ENCODE peak calls at places on chromosomes 12 and 14, in six cellular contexts. One of them, this sample, is unnamed.

GRCh38 chr14:72558721-72559120 is 335.2 kb downstream of the DPF3 start:
- DNase-seq in fibroblast of mammary gland: peak; percentile 86
- DNase-seq in psoas muscle: no peak
- DNase-seq in tibial artery: peak; percentile 49
- DNase-seq in cardiac fibroblast: peak; percentile 41
- DNase-seq in astrocyte of the spinal cord: peak; percentile 94
- DNase-seq in this sample: peak; percentile 71

GRCh38 chr14:51860836-51861583 is 598 bp downstream of the GNG2 start:
- DNase-seq in fibroblast of mammary gland: peak; percentile 62
- DNase-seq in psoas muscle: no peak
- DNase-seq in tibial artery: no peak
- DNase-seq in cardiac fibroblast: peak; percentile 32
- DNase-seq in astrocyte of the spinal cord: no peak
- DNase-seq in this sample: no peak

GRCh38 chr14:33806905-33807304 is 144.0 kb downstream of the EGLN3 start:
- DNase-seq in fibroblast of mammary gland: no peak
- DNase-seq in psoas muscle: no peak
- DNase-seq in tibial artery: no peak
- DNase-seq in cardiac fibroblast: no peak
- DNase-seq in astrocyte of the spinal cord: no peak
- DNase-seq in this sample: no peak

GRCh38 chr14:35435177-35435576 is 30.6 kb upstream of the NFKBIA start:
- DNase-seq in fibroblast of mammary gland: peak; percentile 60
- DNase-seq in psoas muscle: no peak
- DNase-seq in tibial artery: no peak
- DNase-seq in cardiac fibroblast: peak; percentile 49
- DNase-seq in astrocyte of the spinal cord: no peak
- DNase-seq in this sample: no peak

GRCh38 chr12:57488397-57489156 is 709 bp downstream of the MARS1 start:
- DNase-seq in fibroblast of mammary gland: peak; percentile 18
- DNase-seq in psoas muscle: no peak
- DNase-seq in tibial artery: no peak
- DNase-seq in cardiac fibroblast: no peak
- DNase-seq in astrocyte of the spinal cord: no peak
- DNase-seq in this sample: no peak

GRCh38 chr14:61277232-61277631 is 3.9 kb downstream of the TMEM30B start:
- DNase-seq in fibroblast of mammary gland: no peak
- DNase-seq in psoas muscle: no peak
- DNase-seq in tibial artery: no peak
- DNase-seq in cardiac fibroblast: no peak
- DNase-seq in astrocyte of the spinal cord: no peak
- DNase-seq in this sample: no peak

GRCh38 chr14:68514611-68515194 is 278.2 kb downstream of the ZFP36L1 start:
- DNase-seq in fibroblast of mammary gland: no peak
- DNase-seq in psoas muscle: no peak
- DNase-seq in tibial artery: no peak
- DNase-seq in cardiac fibroblast: no peak
- DNase-seq in astrocyte of the spinal cord: no peak
- DNase-seq in this sample: no peak

GRCh38 chr12:102063066-102063465 is 1.3 kb upstream of the WASHC3 start:
- DNase-seq in fibroblast of mammary gland: peak; percentile 19
- DNase-seq in psoas muscle: no peak
- DNase-seq in tibial artery: no peak
- DNase-seq in cardiac fibroblast: peak; percentile 7
- DNase-seq in astrocyte of the spinal cord: no peak
- DNase-seq in this sample: no peak

GRCh38 chr12:100955139-100955538 is 160.6 kb downstream of the ANO4 start:
- DNase-seq in fibroblast of mammary gland: peak; percentile 59
- DNase-seq in psoas muscle: no peak
- DNase-seq in tibial artery: no peak
- DNase-seq in cardiac fibroblast: peak; percentile 67
- DNase-seq in astrocyte of the spinal cord: peak; percentile 90
- DNase-seq in this sample: peak; percentile 67

GRCh38 chr12:90024261-90024660 is 315.6 kb upstream of the ATP2B1 start:
- DNase-seq in fibroblast of mammary gland: no peak
- DNase-seq in psoas muscle: no peak
- DNase-seq in tibial artery: no peak
- DNase-seq in cardiac fibroblast: no peak
- DNase-seq in astrocyte of the spinal cord: no peak
- DNase-seq in this sample: no peak

GRCh38 chr14:104600141-104600643 is 4.4 kb downstream of the TMEM179 start:
- DNase-seq in fibroblast of mammary gland: no peak
- DNase-seq in psoas muscle: peak; percentile 10
- DNase-seq in tibial artery: no peak
- DNase-seq in cardiac fibroblast: no peak
- DNase-seq in astrocyte of the spinal cord: no peak
- DNase-seq in this sample: no peak

GRCh38 chr12:79911889-79912656 is 22.8 kb downstream of the PPP1R12A start:
- DNase-seq in fibroblast of mammary gland: peak; percentile 54
- DNase-seq in psoas muscle: no peak
- DNase-seq in tibial artery: no peak
- DNase-seq in cardiac fibroblast: peak; percentile 59
- DNase-seq in astrocyte of the spinal cord: peak; percentile 45
- DNase-seq in this sample: no peak

GRCh38 chr12:123431951-123432886 is 4.3 kb downstream of the RILPL2 start:
- DNase-seq in fibroblast of mammary gland: no peak
- DNase-seq in psoas muscle: no peak
- DNase-seq in tibial artery: no peak
- DNase-seq in cardiac fibroblast: no peak
- DNase-seq in astrocyte of the spinal cord: no peak
- DNase-seq in this sample: no peak

GRCh38 chr12:123671876-123672275 is 963 bp downstream of the TCTN2 start:
- DNase-seq in fibroblast of mammary gland: peak; percentile 64
- DNase-seq in psoas muscle: no peak
- DNase-seq in tibial artery: no peak
- DNase-seq in cardiac fibroblast: peak; percentile 11
- DNase-seq in astrocyte of the spinal cord: peak; percentile 65
- DNase-seq in this sample: no peak

GRCh38 chr14:77979666-77980351 is 179.9 kb downstream of the ADCK1 start:
- DNase-seq in fibroblast of mammary gland: peak; percentile 64
- DNase-seq in psoas muscle: no peak
- DNase-seq in tibial artery: no peak
- DNase-seq in cardiac fibroblast: no peak
- DNase-seq in astrocyte of the spinal cord: peak; percentile 50
- DNase-seq in this sample: no peak

GRCh38 chr12:46567667-46568066 is 195.1 kb upstream of the SLC38A2 start:
- DNase-seq in fibroblast of mammary gland: no peak
- DNase-seq in psoas muscle: no peak
- DNase-seq in tibial artery: no peak
- DNase-seq in cardiac fibroblast: no peak
- DNase-seq in astrocyte of the spinal cord: no peak
- DNase-seq in this sample: no peak

GRCh38 chr14:61923348-61923747 is 161.1 kb downstream of the SNAPC1 start:
- DNase-seq in fibroblast of mammary gland: peak; percentile 18
- DNase-seq in psoas muscle: no peak
- DNase-seq in tibial artery: no peak
- DNase-seq in cardiac fibroblast: peak; percentile 56
- DNase-seq in astrocyte of the spinal cord: peak; percentile 7
- DNase-seq in this sample: no peak

GRCh38 chr14:65025818-65026217 is 39.1 kb downstream of the FNTB start:
- DNase-seq in fibroblast of mammary gland: no peak
- DNase-seq in psoas muscle: no peak
- DNase-seq in tibial artery: no peak
- DNase-seq in cardiac fibroblast: no peak
- DNase-seq in astrocyte of the spinal cord: no peak
- DNase-seq in this sample: no peak

GRCh38 chr12:87428701-87429277 is 600.4 kb downstream of the C12orf50 start:
- DNase-seq in fibroblast of mammary gland: peak; percentile 47
- DNase-seq in psoas muscle: no peak
- DNase-seq in tibial artery: no peak
- DNase-seq in cardiac fibroblast: peak; percentile 45
- DNase-seq in astrocyte of the spinal cord: peak; percentile 66
- DNase-seq in this sample: peak; percentile 64

GRCh38 chr12:120290541-120291312 is 976 bp downstream of the RNU4-2 start:
- DNase-seq in fibroblast of mammary gland: peak; percentile 2
- DNase-seq in psoas muscle: no peak
- DNase-seq in tibial artery: no peak
- DNase-seq in cardiac fibroblast: no peak
- DNase-seq in astrocyte of the spinal cord: no peak
- DNase-seq in this sample: no peak

GRCh38 chr14:102164241-102164641 is 24.5 kb downstream of the WDR20 start:
- DNase-seq in fibroblast of mammary gland: peak; percentile 68
- DNase-seq in psoas muscle: no peak
- DNase-seq in tibial artery: peak; percentile 25
- DNase-seq in cardiac fibroblast: peak; percentile 56
- DNase-seq in astrocyte of the spinal cord: peak; percentile 35
- DNase-seq in this sample: no peak

GRCh38 chr12:38588618-38589309 is 272.2 kb downstream of the ALG10B start:
- DNase-seq in fibroblast of mammary gland: peak; percentile 4
- DNase-seq in psoas muscle: no peak
- DNase-seq in tibial artery: no peak
- DNase-seq in cardiac fibroblast: peak; percentile 3
- DNase-seq in astrocyte of the spinal cord: no peak
- DNase-seq in this sample: no peak

GRCh38 chr12:43969882-43970281 is 134.0 kb downstream of the TMEM117 start:
- DNase-seq in fibroblast of mammary gland: peak; percentile 73
- DNase-seq in psoas muscle: no peak
- DNase-seq in tibial artery: no peak
- DNase-seq in cardiac fibroblast: peak; percentile 62
- DNase-seq in astrocyte of the spinal cord: no peak
- DNase-seq in this sample: no peak

GRCh38 chr14:82720431-82720830 is 1186.8 kb upstream of the SEL1L start:
- DNase-seq in fibroblast of mammary gland: no peak
- DNase-seq in psoas muscle: no peak
- DNase-seq in tibial artery: no peak
- DNase-seq in cardiac fibroblast: no peak
- DNase-seq in astrocyte of the spinal cord: no peak
- DNase-seq in this sample: no peak

GRCh38 chr14:82720931-82721330 is 1187.3 kb upstream of the SEL1L start:
- DNase-seq in fibroblast of mammary gland: no peak
- DNase-seq in psoas muscle: no peak
- DNase-seq in tibial artery: no peak
- DNase-seq in cardiac fibroblast: no peak
- DNase-seq in astrocyte of the spinal cord: peak; percentile 6
- DNase-seq in this sample: no peak

GRCh38 chr14:82724296-82724695 is 1190.6 kb upstream of the SEL1L start:
- DNase-seq in fibroblast of mammary gland: peak; percentile 54
- DNase-seq in psoas muscle: no peak
- DNase-seq in tibial artery: no peak
- DNase-seq in cardiac fibroblast: no peak
- DNase-seq in astrocyte of the spinal cord: no peak
- DNase-seq in this sample: no peak

GRCh38 chr14:82725188-82725587 is 1191.5 kb upstream of the SEL1L start:
- DNase-seq in fibroblast of mammary gland: peak; percentile 70
- DNase-seq in psoas muscle: no peak
- DNase-seq in tibial artery: no peak
- DNase-seq in cardiac fibroblast: no peak
- DNase-seq in astrocyte of the spinal cord: no peak
- DNase-seq in this sample: no peak
- TF ChIP-seq CTCF in fibroblast of mammary gland: no peak
- TF ChIP-seq CTCF in psoas muscle: no peak
- TF ChIP-seq CTCF in tibial artery: no peak
- TF ChIP-seq CTCF in cardiac fibroblast: no peak
- TF ChIP-seq CTCF in astrocyte of the spinal cord: no peak
- TF ChIP-seq CTCF in this sample: no peak

DNA sequence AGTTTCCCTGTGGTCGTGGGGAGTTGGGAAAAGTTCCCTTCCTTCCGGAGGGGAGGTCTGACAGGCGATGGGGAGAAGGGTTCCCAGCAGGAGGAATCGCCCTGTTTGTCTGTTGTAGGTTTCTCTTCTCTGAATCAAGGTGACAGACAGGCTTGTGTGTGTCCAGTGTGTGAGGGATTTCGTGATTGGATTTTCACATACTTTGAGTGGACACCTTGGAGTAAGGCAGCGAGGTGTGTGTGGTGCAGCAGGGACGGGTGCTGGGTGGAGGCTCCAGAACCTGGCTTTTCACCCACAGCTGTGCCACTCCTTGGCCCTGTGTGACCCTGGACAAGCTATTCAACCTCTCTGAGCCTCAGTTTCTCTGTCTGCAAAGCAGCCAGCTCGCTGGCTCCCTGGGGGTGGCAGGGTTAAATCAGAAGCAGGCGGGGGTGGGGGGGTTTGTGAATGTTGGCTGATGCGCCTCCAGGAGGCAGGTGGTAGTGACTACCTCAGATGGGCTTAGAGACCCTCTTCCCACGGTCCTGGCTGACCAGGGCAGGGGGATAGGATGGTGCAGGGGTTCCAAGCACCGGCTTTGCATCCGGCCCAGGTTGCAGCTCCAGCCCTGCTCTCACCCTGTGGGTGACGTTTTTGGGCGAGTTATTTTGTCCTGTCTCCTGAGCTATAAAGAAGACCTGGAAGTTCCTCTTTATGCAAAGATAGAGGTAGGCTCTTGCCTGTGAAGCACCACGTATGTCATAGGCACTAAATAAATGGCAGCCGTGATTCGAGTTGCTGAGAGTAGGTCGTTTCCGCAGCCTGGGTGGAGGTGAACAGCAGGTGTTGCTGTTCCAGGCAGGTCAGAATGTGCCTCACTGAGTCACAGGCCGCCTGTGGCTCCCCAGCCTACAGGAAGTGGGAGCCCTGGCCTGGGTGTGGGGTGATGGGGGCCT is 687 bp downstream of the BDKRB2 start:
- DNase-seq in fibroblast of mammary gland: no peak
- DNase-seq in psoas muscle: no peak
- DNase-seq in tibial artery: no peak
- DNase-seq in cardiac fibroblast: no peak
- DNase-seq in astrocyte of the spinal cord: no peak
- DNase-seq in this sample: no peak
- H3K4me3 ChIP-seq in fibroblast of mammary gland: peak overlapping the region; percentile 73
- H3K4me3 ChIP-seq in psoas muscle: peak overlapping the region; percentile 47
- H3K4me3 ChIP-seq in tibial artery: peak overlapping the region; percentile 44
- H3K4me3 ChIP-seq in cardiac fibroblast: peak overlapping the region; percentile 41
- H3K4me3 ChIP-seq in astrocyte of the spinal cord: peak overlapping the region; percentile 50
- H3K4me3 ChIP-seq in this sample: peak overlapping the region; percentile 42

GRCh38 chr12:47797432-47797831 is 22.3 kb downstream of the HDAC7 start:
- DNase-seq in fibroblast of mammary gland: no peak
- DNase-seq in psoas muscle: no peak
- DNase-seq in tibial artery: no peak
- DNase-seq in cardiac fibroblast: no peak
- DNase-seq in astrocyte of the spinal cord: no peak
- DNase-seq in this sample: no peak
- TF ChIP-seq CTCF in fibroblast of mammary gland: peak; percentile 20
- TF ChIP-seq CTCF in psoas muscle: peak; percentile 62
- TF ChIP-seq CTCF in tibial artery: peak; percentile 14
- TF ChIP-seq CTCF in cardiac fibroblast: no peak
- TF ChIP-seq CTCF in astrocyte of the spinal cord: peak; percentile 36
- TF ChIP-seq CTCF in this sample: peak; percentile 41

DNA sequence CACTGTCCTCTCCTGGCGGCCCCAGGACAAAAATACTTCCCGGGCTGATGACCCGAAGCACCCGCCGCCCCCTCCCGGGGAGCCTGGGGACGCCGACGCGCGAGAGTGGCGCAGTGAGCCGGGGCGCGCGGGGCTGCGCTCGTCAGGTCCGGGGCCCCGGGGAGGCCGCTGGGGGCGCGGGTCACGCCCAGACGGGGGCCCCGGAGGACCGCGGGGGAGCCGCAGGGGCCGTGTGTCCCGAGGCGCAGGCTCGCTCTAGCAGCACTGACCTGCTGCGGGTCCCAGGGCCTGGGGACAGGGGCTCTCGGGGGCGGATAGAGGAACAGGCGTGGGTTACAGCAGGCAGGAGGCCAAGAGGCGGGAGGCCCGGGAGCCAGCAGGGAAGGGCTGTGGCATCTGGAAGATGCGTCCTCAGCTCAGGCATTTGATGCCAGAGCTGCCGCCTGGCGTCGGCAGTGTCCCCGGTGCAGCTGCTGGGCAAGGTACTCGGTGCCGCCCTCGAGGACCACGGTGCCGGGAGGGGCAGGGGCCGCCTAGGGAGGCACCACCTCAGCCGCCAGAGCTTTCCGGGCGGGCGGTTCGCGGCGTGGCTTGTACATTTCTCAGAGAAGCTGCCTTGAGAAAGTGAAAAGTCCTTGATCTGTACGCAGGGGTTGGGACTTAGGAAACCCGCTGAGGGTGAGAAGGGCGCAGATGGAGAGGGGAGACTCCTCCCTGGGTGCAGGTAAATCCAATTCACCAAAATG is 1.2 kb downstream of the WNT5B start:
- DNase-seq in fibroblast of mammary gland: peak; percentile 40
- DNase-seq in psoas muscle: peak; percentile 56
- DNase-seq in tibial artery: peak; percentile 55
- DNase-seq in cardiac fibroblast: peak; percentile 39
- DNase-seq in astrocyte of the spinal cord: peak; percentile 25
- DNase-seq in this sample: no peak
- H3K4me3 ChIP-seq in fibroblast of mammary gland: peak overlapping the region; percentile 13
- H3K4me3 ChIP-seq in psoas muscle: peak overlapping the region; percentile 61
- H3K4me3 ChIP-seq in tibial artery: peak overlapping the region; percentile 56
- H3K4me3 ChIP-seq in cardiac fibroblast: peak overlapping the region; percentile 42
- H3K4me3 ChIP-seq in astrocyte of the spinal cord: peak overlapping the region; percentile 35
- H3K4me3 ChIP-seq in this sample: peak overlapping the region; percentile 47